ENCODE peak calls at places on chromosomes 7 and 10, in four cellular contexts. One of them, this sample, is unnamed.

GRCh38 chr7:40761757-40762342 is 627.0 kb downstream of the SUGCT start:
- DNase-seq in GM12878: no peak
- DNase-seq in HepG2: no peak
- DNase-seq in A549: no peak
- DNase-seq in this sample: no peak

GRCh38 chr10:58027431-58027830 is 240.3 kb downstream of the IPMK start:
- DNase-seq in GM12878: no peak
- DNase-seq in HepG2: no peak
- DNase-seq in A549: no peak
- DNase-seq in this sample: no peak

GRCh38 chr7:148050492-148051158 is 539.9 kb upstream of the C7orf33 start:
- DNase-seq in GM12878: no peak
- DNase-seq in HepG2: no peak
- DNase-seq in A549: no peak
- DNase-seq in this sample: no peak

GRCh38 chr10:34773617-34774261 is 41.4 kb downstream of the PARD3 start:
- DNase-seq in HepG2: no peak
- DNase-seq in GM12878: no peak
- DNase-seq in A549: no peak
- DNase-seq in this sample: no peak

GRCh38 chr10:101892782-101893391 is 49.3 kb upstream of the KCNIP2 start:
- DNase-seq in GM12878: no peak
- DNase-seq in A549: peak; percentile 27
- DNase-seq in HepG2: no peak
- DNase-seq in this sample: no peak

GRCh38 chr7:1042161-1042833 is 2.0 kb upstream of the GPR146 start:
- DNase-seq in HepG2: no peak
- DNase-seq in A549: no peak
- DNase-seq in GM12878: no peak
- DNase-seq in this sample: no peak

GRCh38 chr10:17808971-17809841 is at the start of gene MRC1:
- DNase-seq in HepG2: no peak
- DNase-seq in A549: no peak
- DNase-seq in GM12878: no peak
- DNase-seq in this sample: no peak

GRCh38 chr7:74025146-74025545 is 2.8 kb upstream of the ELN start:
- DNase-seq in HepG2: no peak
- DNase-seq in A549: no peak
- DNase-seq in GM12878: no peak
- DNase-seq in this sample: no peak

GRCh38 chr10:1172256-1172975 is 116.2 kb downstream of the WDR37 start:
- DNase-seq in GM12878: no peak
- DNase-seq in A549: no peak
- DNase-seq in HepG2: no peak
- DNase-seq in this sample: no peak

GRCh38 chr7:33880787-33881186 is 24.6 kb upstream of the BMPER start:
- DNase-seq in GM12878: no peak
- DNase-seq in HepG2: no peak
- DNase-seq in A549: no peak
- DNase-seq in this sample: no peak

GRCh38 chr10:128897414-128897928 is 569.6 kb upstream of the MGMT start:
- DNase-seq in A549: no peak
- DNase-seq in GM12878: no peak
- DNase-seq in HepG2: no peak
- DNase-seq in this sample: no peak

GRCh38 chr10:3747984-3748383 is 37.0 kb downstream of the KLF6 start:
- DNase-seq in HepG2: peak; percentile 81
- DNase-seq in A549: no peak
- DNase-seq in GM12878: no peak
- DNase-seq in this sample: no peak

GRCh38 chr7:101933685-101934084 is 116.3 kb downstream of the CUX1 start:
- DNase-seq in A549: no peak
- DNase-seq in HepG2: no peak
- DNase-seq in GM12878: peak; percentile 69
- DNase-seq in this sample: no peak

GRCh38 chr7:83347836-83348482 is 185.3 kb upstream of the PCLO start:
- DNase-seq in HepG2: no peak
- DNase-seq in A549: peak; percentile 1
- DNase-seq in GM12878: no peak
- DNase-seq in this sample: peak; percentile 53

GRCh38 chr7:112234147-112234546 is 27.7 kb downstream of the ZNF277 start:
- DNase-seq in HepG2: no peak
- DNase-seq in A549: no peak
- DNase-seq in GM12878: no peak
- DNase-seq in this sample: no peak

GRCh38 chr7:112238330-112238729 is 31.8 kb downstream of the ZNF277 start:
- DNase-seq in A549: no peak
- DNase-seq in GM12878: no peak
- DNase-seq in HepG2: no peak
- DNase-seq in this sample: no peak

GRCh38 chr7:112233048-112233697 is 26.7 kb downstream of the ZNF277 start:
- DNase-seq in HepG2: peak; percentile 7
- DNase-seq in GM12878: no peak
- DNase-seq in A549: no peak
- DNase-seq in this sample: no peak

GRCh38 chr7:112236597-112236996 is 30.1 kb downstream of the ZNF277 start:
- DNase-seq in A549: no peak
- DNase-seq in GM12878: no peak
- DNase-seq in HepG2: peak; percentile 74
- DNase-seq in this sample: no peak

DNA sequence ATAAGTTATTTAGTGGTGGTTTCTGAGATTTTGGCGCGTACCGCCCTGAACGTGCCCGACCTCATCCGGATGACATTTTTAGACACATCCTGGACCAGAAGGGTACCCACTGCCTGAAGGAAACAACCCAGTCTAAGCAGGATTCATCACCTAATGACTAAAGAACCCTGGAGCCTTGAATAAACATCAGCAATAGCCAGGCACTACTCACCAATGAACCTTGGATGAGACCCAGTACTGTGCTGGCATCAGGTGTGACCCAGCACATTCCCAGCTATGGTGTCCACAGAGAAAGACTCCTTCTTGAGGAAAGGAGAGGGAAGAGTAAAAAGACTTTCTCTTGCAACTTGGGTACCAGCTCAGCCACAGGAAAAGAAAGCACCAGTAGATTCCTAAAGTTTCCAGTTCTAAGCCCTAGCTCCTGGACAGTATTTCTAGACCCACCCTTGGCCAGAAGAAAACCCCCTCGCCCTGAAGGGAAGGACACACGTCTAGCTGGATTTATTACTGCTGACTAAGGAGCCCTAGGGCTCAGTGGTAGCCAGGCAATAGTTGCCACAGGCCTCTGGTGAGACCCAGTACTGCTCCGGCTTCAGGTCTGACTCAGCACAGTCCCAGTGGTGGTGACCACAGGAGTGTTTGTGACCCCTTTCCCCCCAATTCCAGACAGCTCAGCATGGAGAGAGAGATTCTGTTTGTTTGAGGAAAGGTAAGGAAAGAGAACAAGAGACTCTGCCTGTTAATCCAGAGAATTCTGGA is 32.5 kb downstream of the ZNF277 start:
- DNase-seq in GM12878: no peak
- DNase-seq in A549: peak; percentile 6
- DNase-seq in HepG2: peak; percentile 8
- DNase-seq in this sample: no peak
- H3K27ac ChIP-seq in GM12878: no peak overlapping the region
- H3K27ac ChIP-seq in A549: peak overlapping the region; percentile 72
- H3K27ac ChIP-seq in HepG2: no peak overlapping the region
- H3K27ac ChIP-seq in this sample: no peak overlapping the region

DNA sequence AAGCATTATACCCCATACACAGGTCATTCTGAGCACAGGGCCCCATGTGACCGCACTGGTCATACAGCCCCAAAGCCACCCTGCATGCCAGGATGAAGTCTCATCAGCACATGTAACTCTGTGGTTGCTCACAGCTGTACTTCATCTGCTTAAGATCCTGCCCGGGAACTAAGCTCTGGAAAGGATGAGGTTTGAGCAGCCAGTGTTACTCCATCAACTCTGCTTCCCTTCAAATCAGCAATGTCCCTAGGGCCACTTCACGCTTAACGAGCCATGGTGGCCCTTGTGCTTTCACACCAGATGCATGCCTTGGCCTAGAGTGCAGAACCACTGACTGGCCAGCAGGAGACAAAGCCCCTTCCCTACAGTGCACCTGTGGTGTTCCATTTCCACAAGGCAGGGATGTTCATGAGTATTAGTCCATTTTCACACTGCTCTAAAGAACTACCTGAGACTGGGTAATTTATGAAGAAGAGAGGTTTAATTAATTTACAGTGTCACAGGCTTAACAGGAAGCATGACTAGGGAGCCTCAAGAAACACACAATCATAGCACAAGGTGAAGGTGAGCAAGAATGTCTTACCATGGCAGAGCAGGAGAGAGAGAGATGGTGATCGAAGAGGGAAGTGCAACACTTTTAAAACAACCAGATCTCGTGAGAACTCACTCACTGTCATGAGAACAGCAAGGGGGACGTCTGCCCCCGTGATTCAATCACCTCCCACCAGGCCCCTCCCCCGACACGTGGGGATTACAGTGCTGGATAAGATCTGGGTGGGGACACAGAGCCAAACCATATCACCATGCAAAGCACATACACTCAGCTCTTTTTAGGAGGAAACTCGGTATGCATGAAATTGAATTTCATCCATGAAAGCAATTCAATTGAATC is 149.0 kb upstream of the CDCA7L start:
- DNase-seq in HepG2: no peak
- DNase-seq in A549: no peak
- DNase-seq in GM12878: no peak
- DNase-seq in this sample: no peak
- TF ChIP-seq PBX3 in HepG2: no peak
- TF ChIP-seq PBX3 in A549: no peak
- TF ChIP-seq PBX3 in GM12878: no peak
- TF ChIP-seq PBX3 in this sample: no peak

GRCh38 chr10:88999629-89000028 is 9.0 kb downstream of the FAS start:
- DNase-seq in GM12878: no peak
- DNase-seq in A549: no peak
- DNase-seq in HepG2: no peak
- DNase-seq in this sample: no peak
- H3K27ac ChIP-seq in GM12878: peak overlapping the region; percentile 52
- H3K27ac ChIP-seq in A549: no peak overlapping the region
- H3K27ac ChIP-seq in HepG2: no peak overlapping the region
- H3K27ac ChIP-seq in this sample: no peak overlapping the region

GRCh38 chr7:75762350-75762917 is 9.6 kb downstream of the CCL26 start:
- DNase-seq in A549: peak; percentile 92
- DNase-seq in GM12878: peak; percentile 40
- DNase-seq in HepG2: peak; percentile 59
- DNase-seq in this sample: peak; percentile 84
- TF ChIP-seq PBX3 in A549: no peak
- TF ChIP-seq PBX3 in GM12878: no peak
- TF ChIP-seq PBX3 in HepG2: no peak
- TF ChIP-seq PBX3 in this sample: no peak

GRCh38 chr7:71272509-71273214 is 140.7 kb downstream of the GALNT17 start:
- DNase-seq in GM12878: no peak
- DNase-seq in A549: no peak
- DNase-seq in HepG2: no peak
- DNase-seq in this sample: no peak

GRCh38 chr7:71283802-71284201 is 151.9 kb downstream of the GALNT17 start:
- DNase-seq in A549: no peak
- DNase-seq in HepG2: no peak
- DNase-seq in GM12878: no peak
- DNase-seq in this sample: no peak

GRCh38 chr7:71278301-71278700 is 146.4 kb downstream of the GALNT17 start:
- DNase-seq in A549: no peak
- DNase-seq in GM12878: no peak
- DNase-seq in HepG2: no peak
- DNase-seq in this sample: no peak
- H3K27ac ChIP-seq in A549: no peak overlapping the region
- H3K27ac ChIP-seq in GM12878: no peak overlapping the region
- H3K27ac ChIP-seq in HepG2: no peak overlapping the region
- H3K27ac ChIP-seq in this sample: no peak overlapping the region

This sample was measured in SK-N-SH.